ENCODE peak calls at places on chromosomes 4 and X, in six cellular contexts. A is HL-60, P is spleen, J is breast epithelium, E is prostate gland, H is vagina. G is an unnamed sample.

GRCh38 chr4:7194251-7195137 is 2.2 kb downstream of the SORCS2 start:
- DNase-seq in A (no peak), P (peak; percentile 51), J (no peak), E (no peak), H (peak; percentile 88), G (no peak)

GRCh38 chrX:72054776-72055495 is 76.8 kb downstream of the RTL5 start:
- DNase-seq in A (no peak), P (no peak), J (no peak), E (no peak), H (no peak), G (no peak)

GRCh38 chr4:45662996-45663395 is 460.9 kb downstream of the GABRG1 start:
- DNase-seq in A (no peak), P (no peak), J (no peak), E (no peak), H (no peak), G (peak; percentile 69)

GRCh38 chrX:45715787-45716186 is 515.1 kb upstream of the DIPK2B start:
- DNase-seq in A (no peak), P (no peak), J (no peak), E (no peak), H (no peak), G (no peak)

GRCh38 chrX:78375894-78376293 is 48.5 kb upstream of the CYSLTR1 start:
- DNase-seq in A (peak; percentile 26), P (no peak), J (no peak), E (no peak), H (no peak), G (no peak)

GRCh38 chrX:22585831-22586230 is 313.1 kb downstream of the CBLL2 start:
- DNase-seq in A (no peak), P (no peak), J (no peak), E (no peak), H (no peak), G (no peak)

GRCh38 chr4:165583341-165583740 is 204.5 kb downstream of the CPE start:
- DNase-seq in A (no peak), P (no peak), J (no peak), E (no peak), H (no peak), G (no peak)

GRCh38 chrX:53223955-53224859 is 800 bp downstream of the KDM5C start:
- DNase-seq in A (no peak), P (peak; percentile 90), J (peak; percentile 18), E (no peak), H (no peak), G (peak; percentile 22)

GRCh38 chr4:57342406-57342805 is 232.2 kb upstream of the IGFBP7 start:
- DNase-seq in A (no peak), P (no peak), J (no peak), E (no peak), H (no peak), G (no peak)

GRCh38 chrX:108537005-108537404 is 97.4 kb downstream of the COL4A5 start:
- DNase-seq in A (peak; percentile 2), P (no peak), J (no peak), E (peak; percentile 7), H (no peak), G (no peak)

GRCh38 chr4:81211956-81212355 is 3.1 kb downstream of the PRKG2 start:
- DNase-seq in A (no peak), P (no peak), J (no peak), E (no peak), H (no peak), G (no peak)

GRCh38 chr4:146981651-146982050 is 36.0 kb upstream of the TTC29 start:
- DNase-seq in A (no peak), P (no peak), J (no peak), E (no peak), H (no peak), G (no peak)

GRCh38 chr4:53591372-53591892 is at the start of gene LNX1:
- DNase-seq in A (peak; percentile 22), P (no peak), J (peak; percentile 85), E (peak; percentile 94), H (no peak), G (peak; percentile 95)

GRCh38 chrX:154804957-154805695 is at the start of gene MPP1:
- DNase-seq in A (peak; percentile 73), P (peak; percentile 93), J (peak; percentile 32), E (peak; percentile 56), H (no peak), G (peak; percentile 84)

GRCh38 chr4:142818009-142818408 is 28.1 kb downstream of the INPP4B start:
- DNase-seq in A (no peak), P (no peak), J (no peak), E (no peak), H (no peak), G (no peak)

GRCh38 chrX:100636321-100636991 is at the start of gene TSPAN6:
- DNase-seq in A (no peak), P (peak; percentile 84), J (peak; percentile 49), E (peak; percentile 75), H (no peak), G (peak; percentile 84)

GRCh38 chr4:5125326-5125725 is 74.0 kb downstream of the STK32B start:
- DNase-seq in A (no peak), P (no peak), J (no peak), E (no peak), H (no peak), G (no peak)

GRCh38 chr4:118941799-118942198 is 53.1 kb downstream of the SYNPO2 start:
- DNase-seq in A (peak; percentile 20), P (no peak), J (no peak), E (no peak), H (no peak), G (no peak)

GRCh38 chr4:188941524-188942109 is 802.4 kb downstream of the TRIML1 start:
- DNase-seq in A (no peak), P (no peak), J (no peak), E (no peak), H (no peak), G (no peak)

GRCh38 chr4:6251365-6251764 is 18.3 kb upstream of the WFS1 start:
- DNase-seq in A (no peak), P (peak; percentile 69), J (no peak), E (no peak), H (no peak), G (no peak)

GRCh38 chrX:134377537-134377936 is 82.4 kb upstream of the HPRT1 start:
- DNase-seq in A (peak; percentile 41), P (no peak), J (no peak), E (peak; percentile 6), H (no peak), G (no peak)

GRCh38 chr4:115165503-115165902 is 52.1 kb upstream of the NDST4 start:
- DNase-seq in A (no peak), P (no peak), J (no peak), E (no peak), H (no peak), G (no peak)

GRCh38 chr4:77600521-77601451 is 4.8 kb upstream of the CXCL13 start:
- DNase-seq in A (no peak), P (no peak), J (peak; percentile 30), E (peak; percentile 52), H (no peak), G (peak; percentile 18)

GRCh38 chrX:13808865-13809264 is 8.0 kb downstream of the GPM6B start:
- DNase-seq in A (no peak), P (no peak), J (no peak), E (no peak), H (no peak), G (no peak)

GRCh38 chr4:3484057-3484973 is 21.2 kb downstream of the DOK7 start:
- DNase-seq in A (no peak), P (peak; percentile 91), J (peak; percentile 88), E (peak; percentile 83), H (no peak), G (peak; percentile 44)

DNA sequence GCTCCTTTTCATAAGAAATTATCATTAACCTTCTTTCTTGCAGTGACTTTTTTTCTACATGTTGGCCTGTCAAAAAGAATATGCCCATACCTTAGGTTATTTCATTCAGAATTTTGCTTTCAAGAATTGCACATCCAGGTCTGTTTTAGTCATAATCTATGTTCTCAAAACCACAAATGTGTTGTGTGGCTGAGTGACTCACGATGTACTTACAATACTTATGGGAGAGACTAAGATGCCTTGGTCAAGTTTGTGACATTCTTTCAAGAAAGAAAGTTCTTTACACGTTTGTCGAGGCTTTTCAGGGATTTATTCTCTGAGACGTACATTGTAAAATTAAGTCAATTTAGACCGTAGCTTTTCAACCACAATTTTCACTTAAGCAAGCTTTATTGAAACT is 396.7 kb downstream of the FSTL5 start:
- DNase-seq in A (no peak), P (no peak), J (no peak), E (no peak), H (no peak), G (no peak)
- H3K4me3 ChIP-seq in A (no peak overlapping the region), P (no peak overlapping the region), J (no peak overlapping the region), E (no peak overlapping the region), H (no peak overlapping the region), G (no peak overlapping the region)

GRCh38 chr4:184331155-184331995 is 113.7 kb upstream of the ENPP6 start:
- DNase-seq in A (peak; percentile 16), P (no peak), J (peak; percentile 82), E (peak; percentile 96), H (no peak), G (peak; percentile 65)

GRCh38 chr4:184329235-184330007 is 111.7 kb upstream of the ENPP6 start:
- DNase-seq in A (no peak), P (no peak), J (peak; percentile 66), E (peak; percentile 66), H (no peak), G (peak; percentile 60)

GRCh38 chr4:184324939-184325477 is 107.3 kb upstream of the ENPP6 start:
- DNase-seq in A (no peak), P (no peak), J (no peak), E (peak; percentile 2), H (no peak), G (no peak)

GRCh38 chr4:184330008-184330400 is 112.3 kb upstream of the ENPP6 start:
- DNase-seq in A (peak; percentile 59), P (peak; percentile 88), J (peak; percentile 39), E (no peak), H (no peak), G (peak; percentile 57)

GRCh38 chr4:184328022-184328736 is 110.5 kb upstream of the ENPP6 start:
- DNase-seq in A (no peak), P (no peak), J (peak; percentile 50), E (peak; percentile 77), H (no peak), G (no peak)
- TF ChIP-seq POLR2AphosphoS5 in A (no peak), P (no peak), J (no peak), E (peak; percentile 59), H (no peak), G (no peak)

GRCh38 chr4:161702287-161702686 is 461.5 kb downstream of the FSTL5 start:
- DNase-seq in A (no peak), P (no peak), J (no peak), E (no peak), H (no peak), G (no peak)
- TF ChIP-seq CTCF in A (no peak), P (no peak), J (no peak), E (no peak), H (no peak), G (no peak)

DNA sequence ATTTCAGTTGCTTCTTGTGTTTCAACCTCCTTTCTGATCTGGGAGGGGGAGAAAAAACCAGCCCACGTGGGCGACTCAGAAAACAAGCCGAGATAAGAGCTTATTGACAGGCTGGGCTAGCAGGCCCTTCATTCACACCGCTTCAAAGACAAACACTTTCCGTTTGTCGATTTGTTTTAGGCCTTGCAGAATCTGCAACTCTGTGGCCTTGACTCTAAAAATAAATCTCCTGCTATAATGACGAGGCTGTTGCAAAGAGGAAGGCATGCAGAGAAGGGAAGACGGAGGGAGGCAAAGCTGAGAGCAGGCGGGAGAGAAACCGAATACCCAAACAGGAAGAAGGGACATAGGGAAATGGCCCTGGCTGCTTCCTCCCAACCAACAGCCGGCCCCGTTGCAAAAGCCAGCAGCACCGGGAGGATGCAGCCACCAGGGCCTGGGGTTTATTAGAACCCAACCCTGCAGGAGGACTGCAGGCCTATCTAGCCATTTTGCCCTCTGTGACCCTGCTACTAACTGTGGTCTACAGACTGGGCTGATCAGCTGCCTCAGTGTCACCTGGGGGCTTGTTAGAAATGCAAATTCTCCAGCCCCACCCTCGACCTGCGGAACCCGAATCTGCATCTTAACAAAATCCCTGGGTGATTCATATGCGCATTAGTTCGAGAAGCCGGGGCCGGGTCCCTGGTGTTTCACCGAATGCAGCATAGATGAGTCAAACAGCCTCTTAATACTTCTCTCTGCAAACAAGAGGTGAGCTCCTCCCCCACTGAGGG is 325.5 kb downstream of the BCOR start:
- DNase-seq in A (peak; percentile 82), P (peak; percentile 78), J (no peak), E (no peak), H (no peak), G (no peak)
- H3K4me3 ChIP-seq in A (no peak overlapping the region), P (no peak overlapping the region), J (no peak overlapping the region), E (no peak overlapping the region), H (no peak overlapping the region), G (no peak overlapping the region)

G was measured in transverse colon.